ENCODE peak calls at places on chromosome 20, in seven cellular contexts. S is mesenchymal stem cell, J is H9, Q is neuronal stem cell, G is H1, C is trophoblast cell, D is IMR-90. W is an unnamed sample.
A peak's percentile ranks its signal among the peaks of the same experiment; 100 is the strongest.

GRCh38 chr20:9838378-9839295 is at the start of gene PAK5:
- DNase-seq in D (peak; percentile 15), S (peak; percentile 6), C (no peak), Q (peak; percentile 89), G (peak; percentile 93), J (peak; percentile 97), W (peak; percentile 96)

GRCh38 chr20:36098364-36098763 is 56.2 kb upstream of the EPB41L1 start:
- DNase-seq in C (peak; percentile 27), S (no peak), J (no peak), G (no peak), D (peak; percentile 40), Q (no peak), W (no peak)

GRCh38 chr20:2059411-2059810 is 42.2 kb upstream of the STK35 start:
- DNase-seq in S (no peak), G (no peak), J (no peak), C (no peak), D (no peak), Q (no peak), W (no peak)

GRCh38 chr20:18722381-18722780 is 91.2 kb upstream of the SCP2D1 start:
- DNase-seq in D (peak; percentile 13), G (no peak), C (no peak), J (no peak), Q (no peak), S (no peak), W (no peak)

GRCh38 chr20:6680441-6680840 is 87.0 kb upstream of the BMP2 start:
- DNase-seq in S (no peak), J (no peak), Q (no peak), C (no peak), G (no peak), D (no peak), W (no peak)

GRCh38 chr20:51487525-51488279 is 54.8 kb downstream of the NFATC2 start:
- DNase-seq in J (no peak), D (peak; percentile 95), S (peak; percentile 93), Q (no peak), C (no peak), G (no peak), W (no peak)

GRCh38 chr20:50004175-50004574 is 21.4 kb downstream of the SNAI1 start:
- DNase-seq in D (no peak), J (no peak), G (no peak), S (no peak), Q (no peak), C (peak; percentile 33), W (no peak)

GRCh38 chr20:62831854-62832211 is 15.0 kb downstream of the COL9A3 start:
- DNase-seq in C (no peak), D (no peak), J (no peak), G (no peak), S (no peak), Q (no peak), W (no peak)

GRCh38 chr20:44188752-44189151 is 1.8 kb upstream of the JPH2 start:
- DNase-seq in J (no peak), C (peak; percentile 59), S (no peak), D (no peak), Q (no peak), G (peak; percentile 35), W (no peak)

GRCh38 chr20:22216984-22217383 is 367.4 kb downstream of the FOXA2 start:
- DNase-seq in S (no peak), Q (no peak), D (no peak), G (no peak), J (no peak), C (no peak), W (no peak)

GRCh38 chr20:60053125-60053812 is 95.0 kb downstream of the CDH26 start:
- DNase-seq in D (no peak), Q (no peak), S (no peak), G (no peak), C (no peak), J (no peak), W (no peak)

GRCh38 chr20:61964675-61965605 is 100.7 kb downstream of the TAF4 start:
- DNase-seq in S (no peak), Q (no peak), D (no peak), J (no peak), G (peak; percentile 56), C (no peak), W (no peak)

GRCh38 chr20:40635990-40636389 is 53.0 kb downstream of the MAFB start:
- DNase-seq in G (no peak), S (no peak), J (no peak), Q (no peak), D (no peak), C (peak; percentile 86), W (peak; percentile 37)
- H3K23ac ChIP-seq in G (no peak overlapping the region), S (no peak overlapping the region), J (no peak overlapping the region), Q (no peak overlapping the region), D (no peak overlapping the region), C (no peak overlapping the region), W (no peak overlapping the region)

GRCh38 chr20:32970115-32970972 is 33.9 kb downstream of the SUN5 start:
- DNase-seq in J (peak; percentile 23), Q (no peak), D (no peak), G (no peak), C (no peak), S (no peak), W (no peak)

GRCh38 chr20:32973077-32973717 is 31.0 kb downstream of the SUN5 start:
- DNase-seq in C (no peak), Q (no peak), J (no peak), D (no peak), S (no peak), G (peak; percentile 47), W (peak; percentile 59)

GRCh38 chr20:32970973-32971300 is 33.3 kb downstream of the SUN5 start:
- DNase-seq in C (no peak), J (peak; percentile 21), G (peak; percentile 43), D (no peak), S (no peak), Q (no peak), W (no peak)

GRCh38 chr20:32972181-32973076 is 31.8 kb downstream of the SUN5 start:
- DNase-seq in Q (no peak), J (peak; percentile 47), S (no peak), C (peak; percentile 18), G (peak; percentile 46), D (no peak), W (peak; percentile 69)

GRCh38 chr20:32971703-32972161 is 32.5 kb downstream of the SUN5 start:
- DNase-seq in D (no peak), G (peak; percentile 46), J (peak; percentile 22), S (no peak), Q (no peak), C (no peak), W (no peak)
- H4K8ac ChIP-seq in D (no peak overlapping the region), G (no peak overlapping the region), J (no peak overlapping the region), S (no peak overlapping the region), Q (no peak overlapping the region), C (peak overlapping the region; percentile 17), W (no peak overlapping the region)

GRCh38 chr20:13794667-13795066 is 9.8 kb downstream of the NDUFAF5 start:
- DNase-seq in Q (no peak), S (no peak), J (no peak), C (no peak), G (no peak), D (no peak), W (no peak)

GRCh38 chr20:13799974-13800373 is 15.1 kb downstream of the NDUFAF5 start:
- DNase-seq in Q (no peak), D (no peak), C (no peak), J (no peak), G (no peak), S (no peak), W (no peak)

GRCh38 chr20:13800728-13801134 is 15.9 kb downstream of the NDUFAF5 start:
- DNase-seq in J (no peak), D (peak; percentile 85), G (no peak), C (peak; percentile 9), Q (no peak), S (peak; percentile 65), W (no peak)

DNA sequence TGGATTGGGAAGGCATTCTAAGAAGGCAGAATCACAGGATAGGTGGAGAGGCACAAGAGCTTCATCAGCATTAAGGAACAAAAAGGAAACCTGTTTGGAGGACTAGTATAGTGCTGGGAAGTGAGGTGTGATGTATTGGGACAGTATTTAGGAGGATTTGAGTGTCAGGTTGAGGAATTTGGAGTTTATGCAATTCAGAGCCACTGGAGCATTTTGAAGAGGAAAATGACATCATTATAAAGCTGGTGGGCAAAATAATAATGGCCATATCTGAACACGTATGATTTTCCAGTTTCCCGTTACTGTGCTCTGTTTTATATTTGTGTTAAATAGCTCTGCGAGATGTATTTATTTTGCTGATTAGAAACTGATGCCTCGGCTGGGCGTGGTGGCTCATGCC is 14.2 kb downstream of the NDUFAF5 start:
- DNase-seq in C (no peak), S (no peak), Q (no peak), D (no peak), J (no peak), G (no peak), W (no peak)
- H3K23ac ChIP-seq in C (no peak overlapping the region), S (no peak overlapping the region), Q (no peak overlapping the region), D (no peak overlapping the region), J (no peak overlapping the region), G (no peak overlapping the region), W (no peak overlapping the region)

GRCh38 chr20:57830515-57830895 is 120.7 kb upstream of the PMEPA1 start:
- DNase-seq in G (no peak), D (no peak), Q (no peak), S (no peak), J (no peak), C (no peak), W (no peak)
- H4K8ac ChIP-seq in G (no peak overlapping the region), D (no peak overlapping the region), Q (no peak overlapping the region), S (no peak overlapping the region), J (no peak overlapping the region), C (no peak overlapping the region), W (no peak overlapping the region)

DNA sequence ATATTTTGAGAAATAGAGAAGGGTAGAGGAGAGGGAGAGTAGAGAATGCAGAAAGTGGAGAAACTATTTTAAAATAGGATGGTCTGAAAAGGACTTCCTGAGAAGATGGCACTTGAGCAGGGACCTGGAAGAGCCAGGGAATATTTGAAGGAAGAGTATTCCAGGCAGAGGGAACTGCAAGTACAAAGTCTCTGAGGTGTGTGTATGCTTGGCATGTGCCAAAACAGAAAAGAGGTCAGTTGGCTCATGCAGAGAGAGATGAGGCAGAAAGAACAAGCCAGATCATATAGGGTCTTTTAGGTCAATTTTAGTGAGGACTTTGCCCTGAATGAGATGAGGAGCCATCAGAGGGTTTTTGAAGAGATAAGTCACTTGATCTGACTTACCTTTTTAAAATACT is 145.9 kb downstream of the FLRT3 start:
- DNase-seq in Q (no peak), J (no peak), C (no peak), D (no peak), G (no peak), S (no peak), W (no peak)
- H3K23ac ChIP-seq in Q (no peak overlapping the region), J (no peak overlapping the region), C (no peak overlapping the region), D (no peak overlapping the region), G (no peak overlapping the region), S (no peak overlapping the region), W (no peak overlapping the region)

GRCh38 chr20:33601016-33601415 is 61.1 kb upstream of the C20orf144 start:
- DNase-seq in C (no peak), Q (no peak), J (no peak), S (no peak), D (no peak), G (no peak), W (no peak)
- H4K8ac ChIP-seq in C (no peak overlapping the region), Q (no peak overlapping the region), J (no peak overlapping the region), S (no peak overlapping the region), D (no peak overlapping the region), G (no peak overlapping the region), W (no peak overlapping the region)

GRCh38 chr20:24872291-24873014 is 76.6 kb upstream of the CST7 start:
- DNase-seq in J (no peak), S (no peak), Q (no peak), D (no peak), C (no peak), G (no peak), W (no peak)
- H3K23ac ChIP-seq in J (no peak overlapping the region), S (no peak overlapping the region), Q (peak overlapping the region; percentile 1), D (no peak overlapping the region), C (no peak overlapping the region), G (no peak overlapping the region), W (no peak overlapping the region)